ENCODE peak calls at places on chromosomes 5 and 9, in seven cellular contexts. M, J, H, T, X, D and Y are unnamed samples.

GRCh38 chr5:1468247-1468612 is 23.0 kb upstream of the SLC6A3 start:
- DNase-seq in D (no peak), M (no peak), T (no peak), X (no peak), H (no peak), J (peak; percentile 79), Y (no peak)

GRCh38 chr9:22255337-22255736 is 191.3 kb upstream of the DMRTA1 start:
- DNase-seq in T (no peak), M (no peak), J (no peak), H (no peak), D (no peak), X (no peak), Y (no peak)

GRCh38 chr9:108842610-108843295 is 13.0 kb downstream of the ACTL7B start:
- DNase-seq in J (no peak), X (no peak), M (no peak), T (peak; percentile 41), H (no peak), D (no peak), Y (no peak)

GRCh38 chr9:37466037-37466709 is 923 bp upstream of the ZBTB5 start:
- DNase-seq in X (peak; percentile 63), M (no peak), D (no peak), T (peak; percentile 61), H (peak; percentile 20), J (peak; percentile 71), Y (peak; percentile 14)

GRCh38 chr5:17221843-17222614 is 4.6 kb downstream of the BASP1 start:
- DNase-seq in D (no peak), J (no peak), H (no peak), X (peak; percentile 56), T (peak; percentile 60), M (no peak), Y (no peak)

GRCh38 chr9:97564291-97565175 is 63.1 kb downstream of the TMOD1 start:
- DNase-seq in M (no peak), J (no peak), D (no peak), H (no peak), T (no peak), X (no peak), Y (no peak)

GRCh38 chr5:179438461-179438860 is 93.2 kb upstream of the ADAMTS2 start:
- DNase-seq in H (no peak), D (no peak), X (no peak), T (no peak), J (no peak), M (no peak), Y (no peak)

GRCh38 chr5:61653802-61654580 is 321.9 kb downstream of the ZSWIM6 start:
- DNase-seq in D (no peak), H (no peak), M (no peak), X (peak; percentile 76), T (no peak), J (no peak), Y (no peak)

GRCh38 chr9:123364241-123364824 is 8.3 kb downstream of the CRB2 start:
- DNase-seq in T (peak; percentile 18), D (no peak), X (peak; percentile 88), H (no peak), J (no peak), M (no peak), Y (no peak)

GRCh38 chr9:79237861-79238260 is 333.9 kb upstream of the TLE4 start:
- DNase-seq in T (no peak), J (no peak), D (no peak), X (no peak), M (no peak), H (no peak), Y (no peak)

GRCh38 chr5:173793677-173794570 is 94.2 kb upstream of the CPEB4 start:
- DNase-seq in M (no peak), H (no peak), D (no peak), T (no peak), X (no peak), J (no peak), Y (no peak)